ENCODE peak calls at places on chromosomes 6 and 20, in six cellular contexts. C, Z, F, K, V and B are unnamed samples.
A peak's percentile ranks its signal among the peaks of the same experiment; 100 is the strongest.

GRCh38 chr20:33977535-33977934 is 16.2 kb upstream of the RALY start:
- DNase-seq in C (no peak), Z (no peak), F (no peak), K (no peak), V (no peak), B (no peak)

GRCh38 chr6:116156405-116157326 is 30.7 kb upstream of the COL10A1 start:
- DNase-seq in C (no peak), Z (no peak), F (no peak), K (no peak), V (no peak), B (no peak)

GRCh38 chr6:53887318-53887717 is 92.5 kb downstream of the LRRC1 start:
- DNase-seq in C (no peak), Z (no peak), F (no peak), K (no peak), V (no peak), B (no peak)

GRCh38 chr20:62900692-62901584 is 25.4 kb downstream of the DIDO1 start:
- DNase-seq in C (no peak), Z (no peak), F (no peak), K (no peak), V (peak; percentile 45), B (no peak)

GRCh38 chr6:134896881-134897280 is 53.0 kb downstream of the ALDH8A1 start:
- DNase-seq in C (no peak), Z (no peak), F (no peak), K (no peak), V (no peak), B (no peak)

GRCh38 chr6:142800240-142800639 is 144.7 kb downstream of the HIVEP2 start:
- DNase-seq in C (no peak), Z (no peak), F (no peak), K (no peak), V (no peak), B (no peak)

GRCh38 chr6:14635195-14635594 is 517.6 kb downstream of the CD83 start:
- DNase-seq in C (no peak), Z (no peak), F (no peak), K (no peak), V (no peak), B (no peak)

GRCh38 chr6:29705389-29706231 is 17.6 kb upstream of the HLA-F start:
- DNase-seq in C (peak; percentile 40), Z (no peak), F (no peak), K (peak; percentile 69), V (no peak), B (peak; percentile 53)

GRCh38 chr6:36358235-36358915 is 21.7 kb upstream of the BNIP5 start:
- DNase-seq in C (no peak), Z (no peak), F (no peak), K (peak; percentile 94), V (no peak), B (no peak)

GRCh38 chr6:44727651-44728630 is 340.4 kb downstream of the CDC5L start:
- DNase-seq in C (no peak), Z (no peak), F (no peak), K (no peak), V (no peak), B (no peak)

GRCh38 chr20:31594558-31595379 is 10.3 kb upstream of the ID1 start:
- DNase-seq in C (peak; percentile 56), Z (no peak), F (peak; percentile 58), K (no peak), V (no peak), B (no peak)

GRCh38 chr6:13666194-13667105 is 45.2 kb downstream of the RANBP9 start:
- DNase-seq in C (no peak), Z (no peak), F (no peak), K (no peak), V (no peak), B (no peak)

GRCh38 chr6:110699780-110700179 is 115.5 kb downstream of the CDK19 start:
- DNase-seq in C (no peak), Z (no peak), F (no peak), K (no peak), V (no peak), B (no peak)

GRCh38 chr6:96002576-96002910 is 13.2 kb upstream of the FUT9 start:
- DNase-seq in C (no peak), Z (no peak), F (no peak), K (no peak), V (no peak), B (no peak)

GRCh38 chr6:35177586-35177985 is 36.2 kb upstream of the SCUBE3 start:
- DNase-seq in C (no peak), Z (no peak), F (no peak), K (peak; percentile 43), V (no peak), B (peak; percentile 33)

GRCh38 chr20:42093041-42093440 is 474.9 kb upstream of the CHD6 start:
- DNase-seq in C (no peak), Z (no peak), F (no peak), K (no peak), V (no peak), B (no peak)

GRCh38 chr6:11575408-11576033 is 38.0 kb downstream of the TMEM170B start:
- DNase-seq in C (peak; percentile 51), Z (peak; percentile 28), F (no peak), K (peak; percentile 91), V (peak; percentile 53), B (peak; percentile 84)

GRCh38 chr6:116543149-116543548 is 2.3 kb downstream of the TRAPPC3L start:
- DNase-seq in C (no peak), Z (no peak), F (no peak), K (no peak), V (no peak), B (no peak)

GRCh38 chr6:80003841-80004198 is 629 bp upstream of the TTK start:
- DNase-seq in C (peak; percentile 25), Z (no peak), F (peak; percentile 56), K (no peak), V (peak; percentile 21), B (no peak)

GRCh38 chr6:88983532-88983931 is 20.1 kb upstream of the RNGTT start:
- DNase-seq in C (no peak), Z (no peak), F (no peak), K (peak; percentile 74), V (no peak), B (peak; percentile 41)

GRCh38 chr6:43767553-43768505 is 2.2 kb upstream of the VEGFA start:
- DNase-seq in C (no peak), Z (no peak), F (peak; percentile 47), K (no peak), V (no peak), B (no peak)

GRCh38 chr6:111920581-111920980 is 47.3 kb upstream of the FYN start:
- DNase-seq in C (no peak), Z (no peak), F (no peak), K (no peak), V (no peak), B (no peak)

GRCh38 chr6:41560440-41561192 is 14.4 kb downstream of the FOXP4 start:
- DNase-seq in C (peak; percentile 72), Z (no peak), F (peak; percentile 81), K (peak; percentile 74), V (no peak), B (peak; percentile 36)

GRCh38 chr6:107114872-107115694 is at the start of gene BEND3:
- DNase-seq in C (no peak), Z (no peak), F (peak; percentile 71), K (peak; percentile 24), V (no peak), B (peak; percentile 24)

GRCh38 chr6:7317538-7317937 is 4.5 kb upstream of the SSR1 start:
- DNase-seq in C (no peak), Z (no peak), F (no peak), K (no peak), V (no peak), B (no peak)

GRCh38 chr6:7324520-7324919 is 11.5 kb upstream of the SSR1 start:
- DNase-seq in C (no peak), Z (no peak), F (no peak), K (no peak), V (no peak), B (no peak)

GRCh38 chr6:7328159-7328713 is 15.2 kb upstream of the SSR1 start:
- DNase-seq in C (no peak), Z (no peak), F (no peak), K (no peak), V (no peak), B (no peak)

GRCh38 chr6:7325750-7326149 is 12.8 kb upstream of the SSR1 start:
- DNase-seq in C (no peak), Z (no peak), F (no peak), K (no peak), V (no peak), B (no peak)

DNA sequence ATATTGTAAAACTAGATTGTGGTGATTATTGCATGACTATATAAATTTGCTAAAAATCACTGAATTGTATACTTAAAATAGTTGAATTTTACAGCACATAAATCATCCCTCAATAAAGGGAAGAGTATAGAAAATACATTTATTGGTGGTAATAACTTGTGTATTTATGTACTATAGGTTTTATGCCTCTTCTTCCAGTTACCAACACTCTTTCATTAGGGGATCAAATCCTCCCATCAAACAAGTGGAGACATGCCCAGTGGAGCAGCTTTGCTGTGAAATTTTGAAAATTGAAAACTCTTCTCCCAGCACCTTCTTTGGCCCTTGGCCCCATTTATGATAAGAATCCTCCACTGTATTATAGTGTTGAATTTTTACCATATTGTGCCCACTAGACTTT is 10.1 kb upstream of the SSR1 start:
- DNase-seq in C (no peak), Z (no peak), F (no peak), K (no peak), V (no peak), B (no peak)
- H3K4me3 ChIP-seq in C (no peak overlapping the region), Z (no peak overlapping the region), F (no peak overlapping the region), K (no peak overlapping the region), V (no peak overlapping the region), B (no peak overlapping the region)

GRCh38 chr20:23165307-23165750 is 79.2 kb upstream of the CD93 start:
- DNase-seq in C (no peak), Z (no peak), F (no peak), K (no peak), V (no peak), B (no peak)
- TF ChIP-seq CTCF in C (no peak), Z (no peak), F (no peak), K (peak; percentile 10), V (no peak), B (no peak)

GRCh38 chr20:41004561-41005360 is 23.9 kb upstream of the TOP1 start:
- DNase-seq in C (no peak), Z (no peak), F (peak; percentile 73), K (no peak), V (no peak), B (peak; percentile 9)
- H3K4me3 ChIP-seq in C (no peak overlapping the region), Z (no peak overlapping the region), F (no peak overlapping the region), K (no peak overlapping the region), V (no peak overlapping the region), B (no peak overlapping the region)

DNA sequence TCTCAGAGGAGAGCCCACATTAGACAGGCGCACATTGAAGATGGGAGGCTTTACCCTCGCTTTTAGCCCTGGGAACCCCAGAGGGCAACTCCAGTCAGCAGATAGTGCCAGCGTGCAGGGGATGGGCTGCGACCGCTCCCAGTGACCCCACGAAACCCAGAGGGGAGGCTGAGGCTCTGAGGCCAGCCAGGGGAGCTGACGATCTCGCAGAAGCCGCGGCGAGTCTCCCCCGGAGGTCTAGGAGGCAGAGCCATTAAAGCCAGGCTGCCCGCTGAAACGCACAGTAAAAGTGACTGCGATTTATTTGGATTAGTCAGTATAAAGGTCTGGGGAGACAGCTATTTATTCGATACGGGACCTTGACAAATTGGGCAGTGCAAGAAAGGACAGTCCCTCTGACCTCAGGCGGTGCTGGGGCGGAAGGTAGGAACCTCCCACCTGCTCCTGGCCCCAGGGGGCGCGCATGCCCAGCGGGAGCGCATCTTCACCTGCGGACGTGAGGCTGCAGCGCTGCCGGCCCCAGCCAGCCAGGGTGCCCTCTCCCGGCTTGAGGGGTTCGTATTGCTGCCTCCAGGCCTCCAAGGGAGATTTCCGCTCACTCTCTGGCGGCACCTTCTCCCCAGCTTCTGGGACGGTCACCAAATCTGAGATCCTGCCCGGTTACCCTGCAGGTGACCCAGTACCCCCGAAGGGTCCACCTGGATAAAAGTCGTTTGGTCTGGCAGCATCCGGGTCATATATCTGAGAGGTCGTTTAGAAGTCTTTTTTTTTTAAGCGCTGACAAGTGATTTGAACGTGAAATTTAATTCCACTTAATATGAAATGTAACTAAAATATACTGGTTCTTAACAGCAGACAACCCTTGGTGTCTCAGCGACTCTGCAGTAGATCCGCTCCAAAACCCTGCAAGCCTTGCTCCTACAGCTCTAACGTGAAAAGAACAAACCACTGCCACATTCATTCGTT is 34.0 kb upstream of the TCF21 start:
- DNase-seq in C (no peak), Z (no peak), F (no peak), K (no peak), V (no peak), B (no peak)
- TF ChIP-seq CTCF in C (no peak), Z (no peak), F (no peak), K (peak; percentile 30), V (no peak), B (no peak)